ENCODE peak calls at places on chromosomes 11 and 22, in five cellular contexts. E is IMR-90, L is kidney epithelial cell, K is GM13977, A is cardiac fibroblast. N is an unnamed sample.

GRCh38 chr22:44828193-44828592 is 75.8 kb downstream of the ARHGAP8 start:
- DNase-seq in A (peak), K (peak), L (no peak), E (no peak), N (no peak)

GRCh38 chr22:35961480-35961902 is 67.1 kb downstream of the RBFOX2 start:
- DNase-seq in E (peak), L (peak), K (no peak), A (peak), N (peak)

GRCh38 chr11:123519055-123519796 is 89.2 kb downstream of the GRAMD1B start:
- DNase-seq in K (no peak), L (no peak), E (peak), A (peak), N (peak)

GRCh38 chr22:31905356-31905755 is 39.0 kb upstream of the YWHAH start:
- DNase-seq in K (no peak), E (no peak), A (no peak), L (no peak), N (no peak)

GRCh38 chr11:2137202-2138071 is 1.8 kb downstream of the IGF2 start:
- DNase-seq in L (no peak), K (no peak), E (peak), A (peak), N (peak)

GRCh38 chr11:78044706-78045105 is 19.0 kb upstream of the THRSP start:
- DNase-seq in A (no peak), L (no peak), E (no peak), K (no peak), N (no peak)

GRCh38 chr11:61109671-61110070 is 7.4 kb downstream of the CD5 start:
- DNase-seq in E (no peak), L (no peak), K (no peak), A (no peak), N (no peak)

GRCh38 chr22:39392341-39392948 is 7.1 kb upstream of the TAB1 start:
- DNase-seq in L (no peak), K (no peak), E (no peak), A (no peak), N (no peak)

GRCh38 chr11:94544582-94544831 is 786 bp downstream of the FUT4 start:
- DNase-seq in A (no peak), K (no peak), L (no peak), E (no peak), N (no peak)

GRCh38 chr11:59616396-59616982 is 915 bp upstream of the OSBP start:
- DNase-seq in K (no peak), A (no peak), L (no peak), E (no peak), N (no peak)

GRCh38 chr11:44446341-44446712 is 119.1 kb upstream of the CD82 start:
- DNase-seq in K (no peak), E (no peak), L (no peak), A (no peak), N (no peak)

GRCh38 chr22:47151490-47151889 is 389.0 kb downstream of the TBC1D22A start:
- DNase-seq in K (no peak), A (peak), E (peak), L (peak), N (peak)

DNA sequence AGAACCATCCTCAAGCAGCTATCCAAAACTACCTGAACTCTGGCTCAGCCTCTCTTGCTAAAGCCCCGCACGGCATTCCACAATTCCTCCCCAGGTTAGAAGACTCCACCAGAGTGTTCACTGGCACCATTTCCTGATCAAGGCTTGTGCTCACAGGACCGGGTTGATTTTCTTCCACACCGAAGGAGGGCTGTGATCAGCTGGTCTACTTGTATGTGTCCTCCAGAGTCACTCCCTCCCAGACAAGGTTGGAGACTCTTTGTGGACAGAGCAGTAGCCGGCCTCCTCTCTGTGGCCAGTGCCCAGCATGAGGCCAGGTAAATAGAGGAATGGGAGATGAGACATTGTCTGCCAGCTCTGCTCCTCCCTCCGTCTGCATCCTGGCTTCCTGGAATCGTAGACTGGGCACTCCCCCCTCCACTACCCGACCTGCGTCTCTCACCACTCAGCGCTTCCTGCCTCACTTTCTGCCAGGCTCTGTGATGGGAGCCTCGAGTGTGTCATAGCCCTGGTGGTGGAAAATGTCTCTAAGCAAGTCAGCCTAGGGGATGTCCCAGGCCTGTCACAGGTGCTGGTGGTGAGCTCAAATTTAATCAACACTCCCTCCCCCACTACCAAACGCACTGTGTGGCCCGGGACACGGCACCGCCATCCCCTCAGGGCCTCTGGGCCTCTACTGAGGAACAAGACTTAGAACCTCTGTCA is 12.5 kb upstream of the TMPRSS6 start:
- DNase-seq in L (peak), K (peak), E (peak), A (peak), N (peak)
- TF ChIP-seq CTCF in L (no peak), K (no peak), E (no peak), A (peak), N (no peak)

GRCh38 chr11:131246589-131247164 is 123.7 kb upstream of the NTM start:
- DNase-seq in K (no peak), L (no peak), E (no peak), A (no peak), N (no peak)
- TF ChIP-seq CTCF in K (peak), L (peak), E (peak), A (peak), N (peak)

DNA sequence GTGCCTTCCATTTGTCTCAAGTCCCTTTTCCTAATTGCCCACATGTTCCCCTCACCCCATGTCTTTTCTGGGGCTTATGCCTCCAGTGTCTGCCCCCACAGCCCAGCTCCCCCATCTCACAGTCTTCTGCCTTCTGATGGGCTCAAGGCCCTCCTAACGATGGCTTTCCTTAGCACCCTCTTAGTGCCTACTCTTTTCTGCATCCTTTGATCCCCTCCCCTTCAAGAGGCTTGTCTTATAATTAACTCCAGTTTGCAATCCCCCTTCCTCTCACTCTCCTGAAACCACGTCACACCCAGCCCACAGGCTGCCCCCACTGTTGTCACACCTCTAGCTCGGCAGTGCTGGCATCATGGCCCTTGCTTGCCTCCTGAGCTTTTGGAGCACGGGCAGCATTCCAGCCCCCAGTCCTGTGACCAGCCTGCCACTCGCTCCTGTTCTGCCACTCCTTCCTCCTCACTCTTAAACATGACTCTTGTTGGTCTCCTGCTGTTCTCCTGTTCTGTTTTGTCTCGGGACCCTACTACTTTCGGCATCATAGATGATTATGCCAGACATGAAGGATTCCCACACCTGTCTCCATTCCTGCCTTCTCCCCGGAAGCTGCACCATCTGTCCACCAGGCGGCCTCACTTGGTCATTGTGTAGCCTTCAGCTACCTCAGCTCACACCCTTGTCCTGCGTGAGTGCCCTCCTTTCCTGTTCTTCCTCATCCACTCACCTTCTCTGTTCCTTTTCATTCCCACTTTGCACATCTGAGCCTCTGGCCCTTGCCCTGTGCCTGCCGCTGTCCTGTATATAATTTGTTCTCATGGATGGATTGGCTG is 26.1 kb downstream of the UBE2L3 start:
- DNase-seq in L (no peak), K (no peak), E (no peak), A (no peak), N (no peak)
- TF ChIP-seq CTCF in L (peak), K (peak), E (peak), A (peak), N (peak)

GRCh38 chr11:29628584-29628983 is 388.2 kb downstream of the KCNA4 start:
- DNase-seq in A (no peak), L (no peak), K (no peak), E (no peak), N (no peak)

GRCh38 chr11:29629281-29629680 is 387.5 kb downstream of the KCNA4 start:
- DNase-seq in A (no peak), L (no peak), K (no peak), E (no peak), N (peak)

GRCh38 chr11:29634744-29635143 is 382.1 kb downstream of the KCNA4 start:
- DNase-seq in A (no peak), K (no peak), L (no peak), E (no peak), N (no peak)

GRCh38 chr11:29634248-29634647 is 382.6 kb downstream of the KCNA4 start:
- DNase-seq in K (no peak), L (no peak), A (peak), E (no peak), N (peak)
- TF ChIP-seq CTCF in K (no peak), L (peak), A (peak), E (peak), N (peak)

DNA sequence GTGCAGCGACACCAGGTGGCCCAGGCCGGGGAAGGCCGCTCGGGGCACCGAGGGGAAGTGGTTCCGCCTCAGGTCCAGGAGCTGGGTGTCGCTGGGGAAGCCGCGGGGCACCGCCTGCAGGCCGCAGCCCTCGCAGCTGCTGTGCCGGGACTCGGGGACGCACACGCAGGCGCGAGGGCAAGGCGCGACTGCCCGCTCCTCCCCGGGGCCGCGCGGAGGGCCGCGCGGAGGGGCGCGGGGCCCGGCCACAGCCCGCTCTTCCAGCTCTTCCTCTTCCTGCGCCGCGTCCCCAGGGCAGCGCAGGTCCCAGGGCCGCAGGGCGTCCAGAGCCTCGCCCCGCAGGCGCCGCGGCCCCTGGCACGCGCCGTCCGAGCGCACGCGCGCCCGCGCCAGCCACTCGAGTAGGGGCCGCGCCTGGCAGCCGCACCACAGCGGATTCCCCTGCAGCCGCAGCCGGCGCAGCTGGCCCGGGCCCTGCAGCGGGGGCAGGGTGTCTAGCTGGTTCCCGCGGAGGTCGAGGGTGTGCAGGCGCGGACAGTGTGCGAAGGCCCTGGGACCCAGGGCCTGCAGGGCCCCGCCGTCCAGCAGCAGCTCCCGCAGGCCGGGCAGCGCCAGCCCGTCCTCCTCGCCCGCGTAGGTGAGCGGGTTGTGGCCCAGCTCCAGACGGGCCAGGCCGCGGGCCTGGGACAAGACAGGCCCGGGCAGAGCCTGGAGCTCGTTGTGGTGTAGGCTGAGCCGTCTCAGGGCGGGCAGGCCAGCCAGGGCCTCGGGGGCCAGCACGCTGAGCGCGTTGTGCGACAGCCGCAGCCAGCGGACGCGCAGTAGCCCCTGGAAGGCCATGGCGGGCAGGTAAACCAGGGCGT is 2.8 kb downstream of the CHADL start:
- DNase-seq in A (peak), K (peak), E (peak), L (peak), N (peak)
- TF ChIP-seq CTCF in A (peak), K (peak), E (peak), L (peak), N (peak)

GRCh38 chr11:86749376-86749775 is 51.0 kb upstream of the PRSS23 start:
- DNase-seq in K (no peak), A (peak), L (no peak), E (no peak), N (no peak)
- TF ChIP-seq CTCF in K (no peak), A (peak), L (peak), E (peak), N (peak)